ENCODE peak calls at places on chromosomes 12 and 14, in five cellular contexts. One of them, this sample, is unnamed.
A peak's percentile ranks its signal among the peaks of the same experiment; 100 is the strongest.

GRCh38 chr14:76955575-76956252 is 72.8 kb downstream of the IRF2BPL start:
- DNase-seq in foreskin melanocyte: peak; percentile 80
- DNase-seq in hypothalamus: no peak
- DNase-seq in CD8-positive, alpha-beta memory T cell: peak; percentile 54
- DNase-seq in lower leg skin: peak; percentile 73
- DNase-seq in this sample: peak; percentile 49

GRCh38 chr14:54481695-54482094 is 7.1 kb downstream of the GMFB start:
- DNase-seq in foreskin melanocyte: no peak
- DNase-seq in hypothalamus: no peak
- DNase-seq in CD8-positive, alpha-beta memory T cell: no peak
- DNase-seq in lower leg skin: no peak
- DNase-seq in this sample: no peak

GRCh38 chr12:16880864-16881285 is 274.9 kb upstream of the LMO3 start:
- DNase-seq in foreskin melanocyte: no peak
- DNase-seq in hypothalamus: no peak
- DNase-seq in CD8-positive, alpha-beta memory T cell: no peak
- DNase-seq in lower leg skin: no peak
- DNase-seq in this sample: peak; percentile 39

GRCh38 chr12:43349863-43350262 is 202.1 kb downstream of the ADAMTS20 start:
- DNase-seq in foreskin melanocyte: no peak
- DNase-seq in hypothalamus: no peak
- DNase-seq in CD8-positive, alpha-beta memory T cell: no peak
- DNase-seq in lower leg skin: no peak
- DNase-seq in this sample: no peak

GRCh38 chr12:6542209-6543009 is 8.1 kb downstream of the GAPDH start:
- DNase-seq in foreskin melanocyte: no peak
- DNase-seq in hypothalamus: no peak
- DNase-seq in CD8-positive, alpha-beta memory T cell: no peak
- DNase-seq in lower leg skin: no peak
- DNase-seq in this sample: no peak

GRCh38 chr12:103097496-103097895 is 140.0 kb downstream of the ASCL1 start:
- DNase-seq in foreskin melanocyte: no peak
- DNase-seq in hypothalamus: no peak
- DNase-seq in CD8-positive, alpha-beta memory T cell: no peak
- DNase-seq in lower leg skin: no peak
- DNase-seq in this sample: no peak

GRCh38 chr12:70305794-70306193 is 60.3 kb upstream of the KCNMB4 start:
- DNase-seq in foreskin melanocyte: no peak
- DNase-seq in hypothalamus: no peak
- DNase-seq in CD8-positive, alpha-beta memory T cell: no peak
- DNase-seq in lower leg skin: no peak
- DNase-seq in this sample: no peak

GRCh38 chr12:77591959-77592358 is 238.7 kb upstream of the NAV3 start:
- DNase-seq in foreskin melanocyte: no peak
- DNase-seq in hypothalamus: no peak
- DNase-seq in CD8-positive, alpha-beta memory T cell: no peak
- DNase-seq in lower leg skin: no peak
- DNase-seq in this sample: no peak

GRCh38 chr12:102874819-102875218 is 42.2 kb downstream of the PAH start:
- DNase-seq in foreskin melanocyte: no peak
- DNase-seq in hypothalamus: no peak
- DNase-seq in CD8-positive, alpha-beta memory T cell: no peak
- DNase-seq in lower leg skin: peak; percentile 51
- DNase-seq in this sample: no peak

GRCh38 chr12:46442239-46442638 is 69.7 kb upstream of the SLC38A2 start:
- DNase-seq in foreskin melanocyte: no peak
- DNase-seq in hypothalamus: no peak
- DNase-seq in CD8-positive, alpha-beta memory T cell: no peak
- DNase-seq in lower leg skin: no peak
- DNase-seq in this sample: no peak

GRCh38 chr12:131944601-131945251 is 5.0 kb upstream of the EP400 start:
- DNase-seq in foreskin melanocyte: no peak
- DNase-seq in hypothalamus: no peak
- DNase-seq in CD8-positive, alpha-beta memory T cell: no peak
- DNase-seq in lower leg skin: no peak
- DNase-seq in this sample: peak; percentile 77